ENCODE peak calls at places on chromosomes 4 and X, in nine cellular contexts. U is NCI-H1417, I is astrocyte of the spinal cord, M is Caco-2, Q is suprapubic skin, C is neuronal stem cell, X is amygdala, P is caudate nucleus, D is lower leg skin. Z is an unnamed sample.

GRCh38 chrX:30865020-30865419 is 24.0 kb downstream of the TAB3 start:
- DNase-seq in U (no peak), I (no peak), M (peak; percentile 43), Q (no peak), C (no peak), X (no peak), P (no peak), D (no peak), Z (no peak)

GRCh38 chrX:49053223-49054072 is 5.4 kb upstream of the CCDC120 start:
- DNase-seq in U (peak; percentile 19), I (peak; percentile 48), M (peak; percentile 80), Q (no peak), C (peak; percentile 67), X (no peak), P (no peak), D (no peak), Z (peak; percentile 61)

GRCh38 chr4:123977623-123978022 is 581.0 kb downstream of the SPRY1 start:
- DNase-seq in U (no peak), I (no peak), M (no peak), Q (no peak), C (no peak), X (no peak), P (no peak), D (no peak), Z (no peak)

GRCh38 chr4:37892641-37893040 is 1.8 kb downstream of the TBC1D1 start:
- DNase-seq in U (no peak), I (no peak), M (no peak), Q (no peak), C (no peak), X (no peak), P (no peak), D (no peak), Z (no peak)

GRCh38 chrX:24396236-24396929 is 35.9 kb downstream of the SUPT20HL1 start:
- DNase-seq in U (peak; percentile 38), I (peak; percentile 80), M (no peak), Q (no peak), C (no peak), X (no peak), P (no peak), D (no peak), Z (no peak)

GRCh38 chrX:153992180-153992579 is 19.6 kb downstream of the TMEM187 start:
- DNase-seq in U (no peak), I (no peak), M (no peak), Q (no peak), C (no peak), X (no peak), P (no peak), D (no peak), Z (no peak)

GRCh38 chrX:2283111-2283847 is 217.5 kb downstream of the DHRSX start:
- DNase-seq in U (no peak), I (peak; percentile 64), M (no peak), Q (no peak), C (no peak), X (no peak), P (no peak), D (peak; percentile 36), Z (no peak)

GRCh38 chr4:4333265-4333706 is 43.2 kb downstream of the ZBTB49 start:
- DNase-seq in U (no peak), I (peak; percentile 79), M (no peak), Q (no peak), C (no peak), X (no peak), P (no peak), D (no peak), Z (no peak)

GRCh38 chr4:36399762-36400353 is 118.4 kb downstream of the DTHD1 start:
- DNase-seq in U (peak; percentile 10), I (peak; percentile 41), M (no peak), Q (no peak), C (no peak), X (peak; percentile 13), P (no peak), D (no peak), Z (no peak)

GRCh38 chrX:45743081-45743533 is 542.4 kb upstream of the DIPK2B start:
- DNase-seq in U (no peak), I (peak; percentile 72), M (peak; percentile 26), Q (no peak), C (no peak), X (no peak), P (no peak), D (no peak), Z (no peak)

GRCh38 chr4:144688035-144688569 is 42.1 kb downstream of the HHIP start:
- DNase-seq in U (no peak), I (no peak), M (no peak), Q (no peak), C (no peak), X (no peak), P (no peak), D (no peak), Z (no peak)

GRCh38 chr4:130124066-130124465 is 1028.1 kb downstream of the C4orf33 start:
- DNase-seq in U (no peak), I (no peak), M (no peak), Q (no peak), C (no peak), X (no peak), P (no peak), D (no peak), Z (no peak)

GRCh38 chr4:156420557-156420956 is 466.9 kb upstream of the CTSO start:
- DNase-seq in U (no peak), I (no peak), M (no peak), Q (no peak), C (no peak), X (no peak), P (no peak), D (no peak), Z (no peak)

GRCh38 chrX:70554081-70554480 is 109.4 kb downstream of the DLG3 start:
- DNase-seq in U (no peak), I (peak; percentile 41), M (no peak), Q (no peak), C (no peak), X (no peak), P (no peak), D (no peak), Z (no peak)

GRCh38 chr4:150385606-150386005 is 196.3 kb upstream of the MAB21L2 start:
- DNase-seq in U (peak; percentile 76), I (peak; percentile 89), M (no peak), Q (no peak), C (no peak), X (no peak), P (no peak), D (no peak), Z (no peak)

GRCh38 chr4:20044502-20044911 is 207.2 kb upstream of the SLIT2 start:
- DNase-seq in U (no peak), I (peak; percentile 10), M (no peak), Q (no peak), C (no peak), X (no peak), P (no peak), D (no peak), Z (no peak)

GRCh38 chr4:37447886-37448285 is 203.3 kb downstream of the NWD2 start:
- DNase-seq in U (no peak), I (no peak), M (no peak), Q (no peak), C (no peak), X (no peak), P (no peak), D (no peak), Z (no peak)

GRCh38 chr4:14871676-14872430 is 130.4 kb upstream of the CPEB2 start:
- DNase-seq in U (no peak), I (no peak), M (no peak), Q (no peak), C (no peak), X (no peak), P (no peak), D (no peak), Z (no peak)

GRCh38 chr4:139682309-139683210 is 16.9 kb downstream of the MGST2 start:
- DNase-seq in U (no peak), I (no peak), M (no peak), Q (no peak), C (no peak), X (no peak), P (no peak), D (peak; percentile 62), Z (no peak)

GRCh38 chr4:8540072-8540471 is 40.1 kb upstream of the GPR78 start:
- DNase-seq in U (no peak), I (no peak), M (no peak), Q (peak; percentile 25), C (no peak), X (no peak), P (no peak), D (no peak), Z (no peak)

GRCh38 chr4:148998719-148999118 is 556.5 kb upstream of the NR3C2 start:
- DNase-seq in U (no peak), I (peak; percentile 3), M (no peak), Q (no peak), C (peak; percentile 23), X (no peak), P (no peak), D (no peak), Z (no peak)

GRCh38 chr4:91984466-91984865 is 319.3 kb upstream of the GRID2 start:
- DNase-seq in U (no peak), I (no peak), M (no peak), Q (no peak), C (no peak), X (no peak), P (no peak), D (no peak), Z (no peak)

GRCh38 chr4:169963998-169964397 is 62.2 kb downstream of the MFAP3L start:
- DNase-seq in U (no peak), I (no peak), M (no peak), Q (no peak), C (no peak), X (no peak), P (no peak), D (no peak), Z (no peak)

GRCh38 chrX:94058728-94059382 is 384.8 kb downstream of the FAM133A start:
- DNase-seq in U (peak; percentile 6), I (no peak), M (no peak), Q (no peak), C (peak; percentile 1), X (peak; percentile 5), P (no peak), D (no peak), Z (no peak)

GRCh38 chr4:25161599-25161960 is 1.3 kb upstream of the SEPSECS start:
- DNase-seq in U (no peak), I (peak; percentile 23), M (no peak), Q (no peak), C (no peak), X (no peak), P (no peak), D (no peak), Z (no peak)

GRCh38 chr4:23706972-23707676 is 182.7 kb downstream of the PPARGC1A start:
- DNase-seq in U (no peak), I (no peak), M (no peak), Q (no peak), C (no peak), X (no peak), P (no peak), D (no peak), Z (no peak)

GRCh38 chr4:16196482-16197393 is 29.5 kb downstream of the TAPT1 start:
- DNase-seq in U (peak; percentile 71), I (peak; percentile 79), M (no peak), Q (no peak), C (peak; percentile 39), X (no peak), P (no peak), D (no peak), Z (no peak)